ENCODE peak calls at places on chromosomes 11 and 22, in four cellular contexts. S is IMR-90, X is neuronal stem cell, Q is H9. M is an unnamed sample.

GRCh38 chr11:129115652-129116585 is 76.2 kb downstream of the ARHGAP32 start:
- DNase-seq in S (peak), X (no peak), Q (no peak), M (peak)

GRCh38 chr11:66426314-66426713 is 5.5 kb downstream of the NPAS4 start:
- DNase-seq in S (no peak), X (no peak), Q (no peak), M (no peak)

GRCh38 chr22:39664485-39665200 is 94.1 kb downstream of the CACNA1I start:
- DNase-seq in S (no peak), X (peak), Q (peak), M (no peak)

GRCh38 chr11:105910095-105910715 is 111.8 kb downstream of the MSANTD4 start:
- DNase-seq in S (peak), X (no peak), Q (no peak), M (no peak)

GRCh38 chr11:108025387-108026080 is 16.8 kb downstream of the CUL5 start:
- DNase-seq in S (peak), X (no peak), Q (no peak), M (no peak)

GRCh38 chr11:2569321-2569721 is 124.5 kb downstream of the KCNQ1 start:
- DNase-seq in S (no peak), X (no peak), Q (no peak), M (no peak)

GRCh38 chr11:16862733-16863132 is 124.3 kb downstream of the C11orf58 start:
- DNase-seq in S (no peak), X (no peak), Q (no peak), M (peak)

GRCh38 chr11:114192841-114193389 is 103.3 kb upstream of the NNMT start:
- DNase-seq in S (no peak), X (no peak), Q (no peak), M (no peak)

GRCh38 chr11:92473736-92474135 is 249.1 kb downstream of the FAT3 start:
- DNase-seq in S (peak), X (no peak), Q (no peak), M (peak)

GRCh38 chr11:123454060-123454651 is 24.1 kb downstream of the GRAMD1B start:
- DNase-seq in S (peak), X (no peak), Q (no peak), M (peak)

GRCh38 chr11:69398529-69399492 is 82.7 kb upstream of the LINC01488 start:
- DNase-seq in S (peak), X (no peak), Q (no peak), M (no peak)

GRCh38 chr22:18033204-18033998 is 9.0 kb upstream of the MICAL3 start:
- DNase-seq in S (peak), X (no peak), Q (no peak), M (peak)

GRCh38 chr22:49959782-49960158 is 802 bp upstream of the PIM3 start:
- DNase-seq in S (no peak), X (no peak), Q (peak), M (peak)

GRCh38 chr11:33579101-33579500 is 121.5 kb downstream of the C11orf91 start:
- DNase-seq in S (no peak), X (no peak), Q (no peak), M (no peak)

GRCh38 chr22:48844096-48844675 is 983.5 kb downstream of the BRD1 start:
- DNase-seq in S (no peak), X (no peak), Q (no peak), M (no peak)

GRCh38 chr11:59144096-59144495 is 1.4 kb downstream of the FAM111A start:
- DNase-seq in S (peak), X (no peak), Q (no peak), M (no peak)

GRCh38 chr22:40491990-40492631 is 121.7 kb downstream of the SGSM3 start:
- DNase-seq in S (peak), X (no peak), Q (no peak), M (peak)

GRCh38 chr11:104694259-104695070 is 203.8 kb downstream of the CASP12 start:
- DNase-seq in S (peak), X (no peak), Q (no peak), M (peak)

GRCh38 chr11:125376117-125376516 is 119.9 kb downstream of the FEZ1 start:
- DNase-seq in S (no peak), X (no peak), Q (peak), M (peak)

GRCh38 chr11:128026596-128026995 is 560.8 kb downstream of the ETS1 start:
- DNase-seq in S (peak), X (no peak), Q (no peak), M (peak)

GRCh38 chr11:32420937-32421532 is 14.3 kb downstream of the WT1 start:
- DNase-seq in S (no peak), X (no peak), Q (no peak), M (no peak)

GRCh38 chr22:21443735-21444421 is 23.3 kb upstream of the TMEM191C start:
- DNase-seq in S (no peak), X (no peak), Q (peak), M (no peak)

GRCh38 chr11:114892381-114893197 is 214.3 kb downstream of the NXPE2 start:
- DNase-seq in S (no peak), X (no peak), Q (no peak), M (peak)

GRCh38 chr11:91459840-91460239 is 764.8 kb upstream of the FAT3 start:
- DNase-seq in S (no peak), X (no peak), Q (no peak), M (no peak)

GRCh38 chr11:71366076-71366475 is 82.1 kb downstream of the DHCR7 start:
- DNase-seq in S (no peak), X (no peak), Q (no peak), M (no peak)

GRCh38 chr11:116240661-116241060 is 532.1 kb downstream of the BUD13 start:
- DNase-seq in S (no peak), X (no peak), Q (no peak), M (no peak)

GRCh38 chr22:37746366-37747089 is 49.7 kb downstream of the TRIOBP start:
- DNase-seq in S (no peak), X (peak), Q (no peak), M (peak)
- H4K91ac ChIP-seq in S (peak), X (peak), Q (no peak), M (peak)

GRCh38 chr22:19880786-19881569 is 26.3 kb upstream of the GNB1L start:
- DNase-seq in S (peak), X (peak), Q (peak), M (peak)
- H4K91ac ChIP-seq in S (peak), X (peak), Q (peak), M (peak)

DNA sequence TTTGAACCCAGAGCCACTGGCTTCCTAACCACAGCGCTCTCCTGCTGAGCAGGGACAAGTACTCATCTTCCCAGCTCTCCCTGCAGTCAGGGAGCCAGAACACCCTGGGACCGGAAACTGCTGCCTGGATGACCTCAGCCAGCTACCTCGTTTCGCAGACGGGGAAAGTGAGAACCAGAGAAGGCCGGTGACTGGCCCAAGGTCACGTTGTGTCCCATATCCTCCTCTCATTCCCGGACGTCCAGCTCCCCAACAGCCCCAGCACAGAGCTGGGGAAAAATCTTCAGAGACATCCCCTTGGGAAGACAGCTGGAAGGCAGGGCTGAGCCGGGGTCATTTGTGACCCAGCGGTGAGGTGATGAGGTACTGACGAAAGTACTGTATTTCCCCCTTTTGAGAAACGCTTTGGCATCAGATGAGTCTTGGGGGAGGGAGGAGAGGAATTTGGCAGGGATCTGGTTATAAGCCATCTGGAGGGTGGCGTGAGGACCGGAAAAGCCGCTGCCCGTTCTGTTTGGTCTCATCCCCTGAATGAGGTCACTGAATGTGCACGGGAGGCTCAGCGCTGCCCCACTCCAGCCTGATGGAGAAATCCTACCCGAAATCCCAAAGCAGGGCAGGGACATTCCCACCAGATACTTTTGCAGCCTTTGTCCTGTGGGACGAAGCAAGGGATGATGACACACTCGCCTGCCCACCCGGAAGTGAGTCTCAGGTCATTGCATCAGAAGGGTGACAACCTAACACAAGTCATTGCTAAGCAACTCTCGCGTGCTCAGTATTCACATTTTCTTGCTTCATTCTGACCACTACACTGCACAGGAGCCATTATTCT is 41.1 kb downstream of the LIF start:
- DNase-seq in S (peak), X (no peak), Q (no peak), M (peak)
- H4K91ac ChIP-seq in S (peak), X (no peak), Q (no peak), M (no peak)

DNA sequence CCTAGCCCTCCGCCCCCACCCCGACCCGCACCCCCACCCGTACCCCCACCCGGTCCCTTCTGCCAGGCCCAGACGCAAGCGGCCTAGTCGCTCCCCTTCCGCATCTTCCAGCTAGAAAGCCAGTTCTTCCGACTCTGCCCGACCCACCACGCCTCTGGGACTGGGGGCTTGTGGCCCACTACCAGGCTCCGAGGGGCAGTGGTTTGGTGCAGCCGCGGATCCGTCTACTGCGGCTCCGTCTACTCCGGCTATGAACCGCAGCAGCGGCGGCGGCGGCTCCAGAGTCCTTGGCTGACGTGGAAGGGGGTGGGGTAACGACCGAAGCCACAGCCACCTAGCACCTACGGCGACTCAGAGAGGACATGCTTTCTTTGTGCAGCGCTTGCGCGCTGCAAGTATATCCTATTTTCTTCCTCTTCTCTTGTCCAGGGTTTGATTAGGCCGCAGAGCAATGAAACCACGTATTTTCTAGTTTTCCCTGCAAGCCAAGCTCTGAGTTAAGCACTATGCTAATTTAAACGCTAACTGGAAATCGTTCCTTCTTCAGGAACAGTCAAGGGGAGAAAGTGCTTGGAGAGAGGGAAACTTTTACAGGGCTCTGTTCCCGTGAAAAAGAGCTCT is at the start of gene COPB1:
- DNase-seq in S (peak), X (peak), Q (peak), M (peak)
- H4K91ac ChIP-seq in S (peak), X (no peak), Q (no peak), M (peak)

GRCh38 chr11:14417186-14417585 is 58.2 kb upstream of the RRAS2 start:
- DNase-seq in S (peak), X (no peak), Q (no peak), M (no peak)
- H4K91ac ChIP-seq in S (peak), X (no peak), Q (no peak), M (no peak)

GRCh38 chr11:46338988-46339666 is 8.1 kb upstream of the DGKZ start:
- DNase-seq in S (no peak), X (no peak), Q (peak), M (peak)

GRCh38 chr11:46342237-46342636 is 5.0 kb upstream of the DGKZ start:
- DNase-seq in S (no peak), X (no peak), Q (peak), M (no peak)

GRCh38 chr11:46343520-46343919 is 3.7 kb upstream of the DGKZ start:
- DNase-seq in S (no peak), X (no peak), Q (no peak), M (peak)

GRCh38 chr11:46339816-46340215 is 7.4 kb upstream of the DGKZ start:
- DNase-seq in S (no peak), X (no peak), Q (no peak), M (peak)

GRCh38 chr11:46341454-46341853 is 5.8 kb upstream of the DGKZ start:
- DNase-seq in S (no peak), X (no peak), Q (no peak), M (no peak)
- H4K91ac ChIP-seq in S (no peak), X (no peak), Q (no peak), M (no peak)

DNA sequence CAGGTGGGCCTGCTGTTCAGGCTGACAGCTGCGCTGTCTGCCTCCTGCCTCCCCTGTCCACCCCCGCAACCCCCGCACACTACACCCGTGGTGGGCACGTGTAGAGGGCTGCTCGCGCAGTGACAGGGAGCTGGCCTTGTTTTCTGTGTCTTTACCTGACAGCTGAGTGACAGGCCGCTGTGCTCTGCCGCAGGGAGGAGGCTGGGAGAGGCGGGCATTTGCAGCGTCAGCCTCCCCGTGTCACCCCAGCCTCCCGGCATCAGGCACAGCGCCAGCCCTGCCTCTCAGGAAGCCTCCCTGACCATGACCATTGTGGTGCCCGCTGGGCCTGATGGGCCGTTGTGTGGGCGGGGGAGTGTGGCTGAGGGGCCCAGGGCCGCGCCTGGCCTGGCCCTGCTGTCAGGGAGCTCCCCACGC is 32.0 kb upstream of the RELT start:
- DNase-seq in S (no peak), X (no peak), Q (no peak), M (no peak)
- H4K91ac ChIP-seq in S (no peak), X (no peak), Q (no peak), M (no peak)